ENCODE peak calls at places on chromosomes 3 and 15, in eight cellular contexts. One of them, this sample, is unnamed.

GRCh38 chr15:91515188-91515754 is 338.2 kb upstream of the SLCO3A1 start:
- DNase-seq in ELR: peak
- DNase-seq in endothelial cell: no peak
- DNase-seq in activated effector memory CD4-positive, alpha-beta T cell treated with anti-CD3 and anti-CD28 coated beads, Interleukin-2, amount 50 U/mL, for 16 hours: no peak
- DNase-seq in PC-9: peak
- DNase-seq in psoas muscle: peak
- DNase-seq in mesendoderm: no peak
- DNase-seq in T1000: peak
- DNase-seq in this sample: no peak

GRCh38 chr15:80834906-80835305 is 55.7 kb downstream of the CEMIP start:
- DNase-seq in endothelial cell: no peak
- DNase-seq in mesendoderm: no peak
- DNase-seq in ELR: no peak
- DNase-seq in psoas muscle: no peak
- DNase-seq in PC-9: no peak
- DNase-seq in T1000: no peak
- DNase-seq in activated effector memory CD4-positive, alpha-beta T cell treated with anti-CD3 and anti-CD28 coated beads, Interleukin-2, amount 50 U/mL, for 16 hours: no peak
- DNase-seq in this sample: no peak

GRCh38 chr3:26915208-26915607 is 292.6 kb downstream of the LRRC3B start:
- DNase-seq in psoas muscle: no peak
- DNase-seq in T1000: no peak
- DNase-seq in activated effector memory CD4-positive, alpha-beta T cell treated with anti-CD3 and anti-CD28 coated beads, Interleukin-2, amount 50 U/mL, for 16 hours: no peak
- DNase-seq in mesendoderm: no peak
- DNase-seq in ELR: no peak
- DNase-seq in endothelial cell: no peak
- DNase-seq in PC-9: no peak
- DNase-seq in this sample: no peak

GRCh38 chr3:158782283-158782682 is 19.6 kb upstream of the MFSD1 start:
- DNase-seq in ELR: no peak
- DNase-seq in T1000: no peak
- DNase-seq in PC-9: no peak
- DNase-seq in psoas muscle: no peak
- DNase-seq in endothelial cell: no peak
- DNase-seq in activated effector memory CD4-positive, alpha-beta T cell treated with anti-CD3 and anti-CD28 coated beads, Interleukin-2, amount 50 U/mL, for 16 hours: no peak
- DNase-seq in mesendoderm: no peak
- DNase-seq in this sample: no peak

GRCh38 chr3:5576277-5577011 is 388.9 kb downstream of the EDEM1 start:
- DNase-seq in activated effector memory CD4-positive, alpha-beta T cell treated with anti-CD3 and anti-CD28 coated beads, Interleukin-2, amount 50 U/mL, for 16 hours: no peak
- DNase-seq in psoas muscle: no peak
- DNase-seq in T1000: no peak
- DNase-seq in PC-9: no peak
- DNase-seq in endothelial cell: no peak
- DNase-seq in ELR: no peak
- DNase-seq in mesendoderm: no peak
- DNase-seq in this sample: no peak

GRCh38 chr15:57897870-57898269 is 167.6 kb downstream of the ALDH1A2 start:
- DNase-seq in activated effector memory CD4-positive, alpha-beta T cell treated with anti-CD3 and anti-CD28 coated beads, Interleukin-2, amount 50 U/mL, for 16 hours: no peak
- DNase-seq in endothelial cell: no peak
- DNase-seq in PC-9: no peak
- DNase-seq in psoas muscle: no peak
- DNase-seq in ELR: no peak
- DNase-seq in mesendoderm: no peak
- DNase-seq in T1000: no peak
- DNase-seq in this sample: no peak

GRCh38 chr15:66883322-66883911 is 181.4 kb downstream of the SMAD6 start:
- DNase-seq in ELR: peak
- DNase-seq in T1000: peak
- DNase-seq in PC-9: peak
- DNase-seq in activated effector memory CD4-positive, alpha-beta T cell treated with anti-CD3 and anti-CD28 coated beads, Interleukin-2, amount 50 U/mL, for 16 hours: peak
- DNase-seq in psoas muscle: peak
- DNase-seq in mesendoderm: peak
- DNase-seq in endothelial cell: no peak
- DNase-seq in this sample: peak

GRCh38 chr15:37594431-37594830 is 340.0 kb upstream of the TMCO5A start:
- DNase-seq in psoas muscle: no peak
- DNase-seq in activated effector memory CD4-positive, alpha-beta T cell treated with anti-CD3 and anti-CD28 coated beads, Interleukin-2, amount 50 U/mL, for 16 hours: no peak
- DNase-seq in ELR: no peak
- DNase-seq in mesendoderm: no peak
- DNase-seq in PC-9: no peak
- DNase-seq in endothelial cell: no peak
- DNase-seq in T1000: no peak
- DNase-seq in this sample: no peak

GRCh38 chr15:58038426-58039106 is 26.9 kb downstream of the ALDH1A2 start:
- DNase-seq in ELR: peak
- DNase-seq in psoas muscle: no peak
- DNase-seq in T1000: peak
- DNase-seq in activated effector memory CD4-positive, alpha-beta T cell treated with anti-CD3 and anti-CD28 coated beads, Interleukin-2, amount 50 U/mL, for 16 hours: no peak
- DNase-seq in PC-9: no peak
- DNase-seq in mesendoderm: no peak
- DNase-seq in endothelial cell: no peak
- DNase-seq in this sample: no peak

GRCh38 chr3:177523072-177523675 is 325.9 kb upstream of the TBL1XR1 start:
- DNase-seq in ELR: no peak
- DNase-seq in mesendoderm: no peak
- DNase-seq in PC-9: no peak
- DNase-seq in psoas muscle: no peak
- DNase-seq in T1000: no peak
- DNase-seq in activated effector memory CD4-positive, alpha-beta T cell treated with anti-CD3 and anti-CD28 coated beads, Interleukin-2, amount 50 U/mL, for 16 hours: no peak
- DNase-seq in endothelial cell: no peak
- DNase-seq in this sample: no peak

GRCh38 chr3:125240496-125240895 is 27.9 kb upstream of the SLC12A8 start:
- DNase-seq in mesendoderm: peak
- DNase-seq in activated effector memory CD4-positive, alpha-beta T cell treated with anti-CD3 and anti-CD28 coated beads, Interleukin-2, amount 50 U/mL, for 16 hours: no peak
- DNase-seq in endothelial cell: no peak
- DNase-seq in psoas muscle: no peak
- DNase-seq in ELR: peak
- DNase-seq in T1000: no peak
- DNase-seq in PC-9: peak
- DNase-seq in this sample: peak

GRCh38 chr15:101504373-101504772 is 14.9 kb upstream of the PCSK6 start:
- DNase-seq in mesendoderm: no peak
- DNase-seq in endothelial cell: no peak
- DNase-seq in PC-9: no peak
- DNase-seq in ELR: no peak
- DNase-seq in activated effector memory CD4-positive, alpha-beta T cell treated with anti-CD3 and anti-CD28 coated beads, Interleukin-2, amount 50 U/mL, for 16 hours: peak
- DNase-seq in psoas muscle: no peak
- DNase-seq in T1000: no peak
- DNase-seq in this sample: no peak

GRCh38 chr3:84265768-84266167 is 693.0 kb upstream of the CADM2 start:
- DNase-seq in endothelial cell: no peak
- DNase-seq in PC-9: no peak
- DNase-seq in activated effector memory CD4-positive, alpha-beta T cell treated with anti-CD3 and anti-CD28 coated beads, Interleukin-2, amount 50 U/mL, for 16 hours: no peak
- DNase-seq in T1000: peak
- DNase-seq in psoas muscle: no peak
- DNase-seq in ELR: no peak
- DNase-seq in mesendoderm: no peak
- DNase-seq in this sample: no peak

GRCh38 chr15:40787344-40787841 is 17.6 kb downstream of the C15orf62 start:
- DNase-seq in activated effector memory CD4-positive, alpha-beta T cell treated with anti-CD3 and anti-CD28 coated beads, Interleukin-2, amount 50 U/mL, for 16 hours: peak
- DNase-seq in psoas muscle: peak
- DNase-seq in ELR: peak
- DNase-seq in endothelial cell: no peak
- DNase-seq in T1000: peak
- DNase-seq in PC-9: peak
- DNase-seq in mesendoderm: peak
- DNase-seq in this sample: peak

GRCh38 chr15:31776039-31776438 is 254.3 kb upstream of the CHRNA7 start:
- DNase-seq in activated effector memory CD4-positive, alpha-beta T cell treated with anti-CD3 and anti-CD28 coated beads, Interleukin-2, amount 50 U/mL, for 16 hours: no peak
- DNase-seq in psoas muscle: no peak
- DNase-seq in T1000: no peak
- DNase-seq in mesendoderm: no peak
- DNase-seq in endothelial cell: no peak
- DNase-seq in PC-9: no peak
- DNase-seq in ELR: no peak
- DNase-seq in this sample: no peak

GRCh38 chr3:56781762-56782161 is 20.0 kb downstream of the ARHGEF3 start:
- DNase-seq in ELR: no peak
- DNase-seq in PC-9: no peak
- DNase-seq in activated effector memory CD4-positive, alpha-beta T cell treated with anti-CD3 and anti-CD28 coated beads, Interleukin-2, amount 50 U/mL, for 16 hours: no peak
- DNase-seq in psoas muscle: no peak
- DNase-seq in endothelial cell: no peak
- DNase-seq in T1000: no peak
- DNase-seq in mesendoderm: no peak
- DNase-seq in this sample: no peak

GRCh38 chr15:80174017-80174746 is 21.4 kb downstream of the FAH start:
- DNase-seq in endothelial cell: no peak
- DNase-seq in T1000: peak
- DNase-seq in activated effector memory CD4-positive, alpha-beta T cell treated with anti-CD3 and anti-CD28 coated beads, Interleukin-2, amount 50 U/mL, for 16 hours: no peak
- DNase-seq in PC-9: no peak
- DNase-seq in psoas muscle: peak
- DNase-seq in mesendoderm: no peak
- DNase-seq in ELR: peak
- DNase-seq in this sample: peak

GRCh38 chr3:183116051-183116614 is 16.8 kb upstream of the MCCC1 start:
- DNase-seq in T1000: no peak
- DNase-seq in psoas muscle: no peak
- DNase-seq in mesendoderm: peak
- DNase-seq in endothelial cell: peak
- DNase-seq in ELR: no peak
- DNase-seq in PC-9: no peak
- DNase-seq in activated effector memory CD4-positive, alpha-beta T cell treated with anti-CD3 and anti-CD28 coated beads, Interleukin-2, amount 50 U/mL, for 16 hours: peak
- DNase-seq in this sample: no peak

GRCh38 chr3:40166997-40167396 is 142.5 kb upstream of the EIF1B start:
- DNase-seq in activated effector memory CD4-positive, alpha-beta T cell treated with anti-CD3 and anti-CD28 coated beads, Interleukin-2, amount 50 U/mL, for 16 hours: no peak
- DNase-seq in mesendoderm: peak
- DNase-seq in endothelial cell: no peak
- DNase-seq in PC-9: no peak
- DNase-seq in psoas muscle: no peak
- DNase-seq in ELR: no peak
- DNase-seq in T1000: no peak
- DNase-seq in this sample: no peak

GRCh38 chr15:52093539-52094502 is 18.8 kb downstream of the BCL2L10 start:
- DNase-seq in psoas muscle: peak
- DNase-seq in mesendoderm: no peak
- DNase-seq in PC-9: peak
- DNase-seq in ELR: peak
- DNase-seq in endothelial cell: no peak
- DNase-seq in T1000: peak
- DNase-seq in activated effector memory CD4-positive, alpha-beta T cell treated with anti-CD3 and anti-CD28 coated beads, Interleukin-2, amount 50 U/mL, for 16 hours: no peak
- DNase-seq in this sample: peak

GRCh38 chr3:28206479-28206878 is 34.9 kb upstream of the CMC1 start:
- DNase-seq in psoas muscle: no peak
- DNase-seq in endothelial cell: no peak
- DNase-seq in ELR: no peak
- DNase-seq in PC-9: no peak
- DNase-seq in activated effector memory CD4-positive, alpha-beta T cell treated with anti-CD3 and anti-CD28 coated beads, Interleukin-2, amount 50 U/mL, for 16 hours: no peak
- DNase-seq in T1000: no peak
- DNase-seq in mesendoderm: no peak
- DNase-seq in this sample: no peak

GRCh38 chr3:30658328-30659052 is 52.1 kb downstream of the TGFBR2 start:
- DNase-seq in T1000: no peak
- DNase-seq in ELR: peak
- DNase-seq in mesendoderm: no peak
- DNase-seq in PC-9: peak
- DNase-seq in activated effector memory CD4-positive, alpha-beta T cell treated with anti-CD3 and anti-CD28 coated beads, Interleukin-2, amount 50 U/mL, for 16 hours: peak
- DNase-seq in psoas muscle: no peak
- DNase-seq in endothelial cell: no peak
- DNase-seq in this sample: peak

GRCh38 chr3:114331710-114332109 is 37.9 kb downstream of the TIGIT start:
- DNase-seq in psoas muscle: no peak
- DNase-seq in T1000: no peak
- DNase-seq in endothelial cell: no peak
- DNase-seq in PC-9: no peak
- DNase-seq in activated effector memory CD4-positive, alpha-beta T cell treated with anti-CD3 and anti-CD28 coated beads, Interleukin-2, amount 50 U/mL, for 16 hours: no peak
- DNase-seq in ELR: no peak
- DNase-seq in mesendoderm: no peak
- DNase-seq in this sample: no peak

GRCh38 chr3:23607184-23607847 is 198.4 kb upstream of the UBE2E1 start:
- DNase-seq in ELR: no peak
- DNase-seq in T1000: no peak
- DNase-seq in activated effector memory CD4-positive, alpha-beta T cell treated with anti-CD3 and anti-CD28 coated beads, Interleukin-2, amount 50 U/mL, for 16 hours: no peak
- DNase-seq in PC-9: no peak
- DNase-seq in mesendoderm: no peak
- DNase-seq in psoas muscle: no peak
- DNase-seq in endothelial cell: no peak
- DNase-seq in this sample: peak

GRCh38 chr15:82807920-82808633 is 1.4 kb upstream of the WHAMM start:
- DNase-seq in T1000: no peak
- DNase-seq in endothelial cell: no peak
- DNase-seq in psoas muscle: no peak
- DNase-seq in mesendoderm: peak
- DNase-seq in PC-9: peak
- DNase-seq in ELR: no peak
- DNase-seq in activated effector memory CD4-positive, alpha-beta T cell treated with anti-CD3 and anti-CD28 coated beads, Interleukin-2, amount 50 U/mL, for 16 hours: no peak
- DNase-seq in this sample: no peak

GRCh38 chr3:70360985-70361384 is 48.5 kb upstream of the MDFIC2 start:
- DNase-seq in endothelial cell: no peak
- DNase-seq in mesendoderm: peak
- DNase-seq in PC-9: no peak
- DNase-seq in psoas muscle: no peak
- DNase-seq in activated effector memory CD4-positive, alpha-beta T cell treated with anti-CD3 and anti-CD28 coated beads, Interleukin-2, amount 50 U/mL, for 16 hours: no peak
- DNase-seq in ELR: peak
- DNase-seq in T1000: no peak
- DNase-seq in this sample: peak

GRCh38 chr3:149299938-149300791 is 33.3 kb downstream of the TM4SF18 start:
- DNase-seq in activated effector memory CD4-positive, alpha-beta T cell treated with anti-CD3 and anti-CD28 coated beads, Interleukin-2, amount 50 U/mL, for 16 hours: no peak
- DNase-seq in psoas muscle: no peak
- DNase-seq in ELR: peak
- DNase-seq in endothelial cell: no peak
- DNase-seq in mesendoderm: peak
- DNase-seq in T1000: peak
- DNase-seq in PC-9: peak
- DNase-seq in this sample: peak

GRCh38 chr3:46843508-46843907 is 19.7 kb downstream of the MYL3 start:
- DNase-seq in PC-9: no peak
- DNase-seq in endothelial cell: no peak
- DNase-seq in T1000: no peak
- DNase-seq in mesendoderm: no peak
- DNase-seq in activated effector memory CD4-positive, alpha-beta T cell treated with anti-CD3 and anti-CD28 coated beads, Interleukin-2, amount 50 U/mL, for 16 hours: no peak
- DNase-seq in ELR: no peak
- DNase-seq in psoas muscle: no peak
- DNase-seq in this sample: no peak

GRCh38 chr3:8640223-8640622 is 4.4 kb downstream of the SSUH2 start:
- DNase-seq in mesendoderm: no peak
- DNase-seq in endothelial cell: no peak
- DNase-seq in activated effector memory CD4-positive, alpha-beta T cell treated with anti-CD3 and anti-CD28 coated beads, Interleukin-2, amount 50 U/mL, for 16 hours: no peak
- DNase-seq in PC-9: no peak
- DNase-seq in ELR: no peak
- DNase-seq in T1000: no peak
- DNase-seq in psoas muscle: no peak
- DNase-seq in this sample: no peak